ENCODE peak calls at places on chromosomes 7 and 10, in nine cellular contexts. I is spleen; L is nucleus accumbens; F is foreskin fibroblast; V is stimulated activated CD4-positive, alpha-beta T cell treated with anti-CD3 and anti-CD28 coated beads, Interleukin-12 subunit alpha, Interleukin-12 subunit beta, amount 100 ng/mL, for 48 hours; Y is M059J; Z is RPMI7951; U is cardiac muscle cell; Q is choroid plexus epithelial cell. H is an unnamed sample.

GRCh38 chr10:102996876-102997275 is 78.8 kb downstream of the CNNM2 start:
- DNase-seq in L (no peak), Q (no peak), F (no peak), Z (no peak), V (no peak), I (no peak), Y (no peak), U (no peak), H (no peak)

GRCh38 chr7:47933229-47933628 is 15.0 kb downstream of the PKD1L1 start:
- DNase-seq in Y (no peak), U (no peak), L (no peak), Q (no peak), I (no peak), V (no peak), Z (no peak), F (no peak), H (no peak)

GRCh38 chr10:12583891-12584595 is 234.7 kb downstream of the CAMK1D start:
- DNase-seq in Z (no peak), L (no peak), V (no peak), I (no peak), F (no peak), U (no peak), Q (no peak), Y (no peak), H (no peak)

GRCh38 chr7:142420554-142421362 is 162.9 kb upstream of the PRSS58 start:
- DNase-seq in L (no peak), V (no peak), I (no peak), Z (peak; percentile 77), F (peak; percentile 69), Y (peak; percentile 58), Q (peak; percentile 65), U (peak; percentile 30), H (peak; percentile 57)

GRCh38 chr7:103689262-103689661 is 243.3 kb upstream of the SLC26A5 start:
- DNase-seq in L (no peak), I (no peak), Q (no peak), F (no peak), Y (peak; percentile 46), Z (no peak), V (no peak), U (no peak), H (no peak)

GRCh38 chr10:63554666-63555065 is 33.5 kb downstream of the REEP3 start:
- DNase-seq in F (peak; percentile 81), Y (peak; percentile 97), L (no peak), U (peak; percentile 88), Q (peak; percentile 97), I (peak; percentile 87), Z (peak; percentile 91), V (no peak), H (peak; percentile 90)

GRCh38 chr7:98681496-98681895 is 64.4 kb downstream of the NPTX2 start:
- DNase-seq in Z (no peak), L (no peak), Q (no peak), V (no peak), U (no peak), F (peak; percentile 18), Y (no peak), I (peak; percentile 25), H (no peak)

GRCh38 chr7:112080974-112081373 is 125.2 kb downstream of the DOCK4 start:
- DNase-seq in F (peak; percentile 8), L (no peak), I (no peak), Q (peak; percentile 84), U (peak; percentile 12), V (no peak), Y (peak; percentile 40), Z (no peak), H (peak; percentile 71)

GRCh38 chr7:162583-163297 is 29.6 kb upstream of the FAM20C start:
- DNase-seq in F (peak; percentile 57), Q (no peak), L (no peak), U (no peak), V (no peak), Y (peak; percentile 62), Z (peak; percentile 85), I (peak; percentile 45), H (no peak)

GRCh38 chr10:5971886-5972285 is 5.5 kb downstream of the IL15RA start:
- DNase-seq in L (no peak), U (peak; percentile 67), I (no peak), Q (peak; percentile 42), Z (no peak), V (no peak), Y (no peak), F (no peak), H (no peak)

GRCh38 chr10:94002156-94002555 is 8.4 kb downstream of the PLCE1 start:
- DNase-seq in Q (no peak), U (no peak), I (no peak), V (no peak), L (no peak), F (no peak), Z (no peak), Y (no peak), H (no peak)

GRCh38 chr10:91683976-91684375 is 51.1 kb upstream of the PPP1R3C start:
- DNase-seq in I (no peak), F (peak; percentile 88), V (no peak), L (no peak), Q (peak; percentile 69), U (peak; percentile 37), Z (peak; percentile 63), Y (peak; percentile 87), H (peak; percentile 82)